ENCODE peak calls at places on chromosomes 2 and 18, in six cellular contexts. Z is hepatocyte, X is heart left ventricle, C is neural crest cell, A is T-helper 2 cell, P is NCI-H774. Y is an unnamed sample.

GRCh38 chr18:34544930-34545329 is 165.2 kb upstream of the DTNA start:
- DNase-seq in Z (no peak), X (no peak), C (no peak), A (no peak), P (no peak), Y (no peak)

GRCh38 chr2:42098571-42099430 is 51.0 kb downstream of the PKDCC start:
- DNase-seq in Z (no peak), X (peak; percentile 48), C (no peak), A (no peak), P (no peak), Y (no peak)

GRCh38 chr2:222057249-222058073 is 241.3 kb downstream of the PAX3 start:
- DNase-seq in Z (no peak), X (no peak), C (no peak), A (no peak), P (no peak), Y (no peak)

GRCh38 chr2:27265536-27265870 is 2.7 kb upstream of the SLC30A3 start:
- DNase-seq in Z (no peak), X (no peak), C (no peak), A (no peak), P (no peak), Y (no peak)

GRCh38 chr2:32262105-32262504 is 2.6 kb downstream of the NLRC4 start:
- DNase-seq in Z (no peak), X (no peak), C (no peak), A (no peak), P (no peak), Y (no peak)

GRCh38 chr2:240464514-240465241 is 29.2 kb downstream of the GPC1 start:
- DNase-seq in Z (peak; percentile 3), X (peak; percentile 4), C (no peak), A (no peak), P (no peak), Y (peak; percentile 8)

GRCh38 chr2:226304308-226304707 is 495.3 kb downstream of the IRS1 start:
- DNase-seq in Z (no peak), X (no peak), C (no peak), A (no peak), P (no peak), Y (no peak)

GRCh38 chr2:22124003-22124402 is 1000.2 kb downstream of the TDRD15 start:
- DNase-seq in Z (no peak), X (no peak), C (no peak), A (no peak), P (no peak), Y (no peak)

GRCh38 chr2:57434429-57434828 is 612.2 kb upstream of the VRK2 start:
- DNase-seq in Z (no peak), X (no peak), C (no peak), A (no peak), P (no peak), Y (no peak)

GRCh38 chr18:12391487-12392136 is 14.6 kb upstream of the AFG3L2 start:
- DNase-seq in Z (peak; percentile 86), X (peak; percentile 53), C (peak; percentile 52), A (peak; percentile 66), P (peak; percentile 41), Y (peak; percentile 29)

GRCh38 chr2:154229971-154230370 is 358.2 kb downstream of the GALNT13 start:
- DNase-seq in Z (peak; percentile 24), X (no peak), C (no peak), A (no peak), P (no peak), Y (no peak)

GRCh38 chr2:201649442-201649841 is 6.1 kb upstream of the TMEM237 start:
- DNase-seq in Z (no peak), X (no peak), C (no peak), A (no peak), P (no peak), Y (no peak)

GRCh38 chr2:188042412-188042811 is 249.3 kb upstream of the GULP1 start:
- DNase-seq in Z (no peak), X (no peak), C (no peak), A (no peak), P (no peak), Y (no peak)

GRCh38 chr18:40673150-40673549 is 1281.9 kb upstream of the PIK3C3 start:
- DNase-seq in Z (no peak), X (no peak), C (no peak), A (no peak), P (no peak), Y (no peak)

GRCh38 chr2:101518470-101519172 is 43.7 kb upstream of the RFX8 start:
- DNase-seq in Z (peak; percentile 78), X (peak; percentile 63), C (peak; percentile 5), A (no peak), P (peak; percentile 20), Y (peak; percentile 39)

Y was measured in heart right ventricle.